ENCODE peak calls at places on chromosomes 6 and 20, in six cellular contexts. O is effector memory CD4-positive, alpha-beta T cell; N is NB4; Q is neural progenitor cell; L is GM04504; P is psoas muscle. S is an unnamed sample.

GRCh38 chr6:14452567-14453527 is 335.3 kb downstream of the CD83 start:
- DNase-seq in P (no peak), L (no peak), O (no peak), Q (no peak), N (peak; percentile 99), S (no peak)

GRCh38 chr6:143773503-143773902 is 69.6 kb upstream of the LTV1 start:
- DNase-seq in N (no peak), L (no peak), P (no peak), Q (no peak), O (no peak), S (no peak)

GRCh38 chr6:163197839-163198238 is 216.7 kb upstream of the QKI start:
- DNase-seq in O (no peak), Q (no peak), N (no peak), L (no peak), P (no peak), S (no peak)

GRCh38 chr6:27133281-27134227 is 113.9 kb upstream of the PRSS16 start:
- DNase-seq in O (peak; percentile 48), L (no peak), Q (peak; percentile 83), N (peak; percentile 92), P (peak; percentile 55), S (no peak)

GRCh38 chr20:38143646-38144554 is 21.2 kb downstream of the TGM2 start:
- DNase-seq in O (no peak), P (peak; percentile 47), L (peak; percentile 51), N (peak; percentile 81), Q (no peak), S (no peak)

GRCh38 chr6:90715093-90715655 is 128.3 kb upstream of the MAP3K7 start:
- DNase-seq in Q (no peak), P (no peak), N (no peak), O (no peak), L (no peak), S (no peak)

GRCh38 chr6:108294297-108294786 is 512 bp upstream of the AFG1L start:
- DNase-seq in L (no peak), O (no peak), P (no peak), N (no peak), Q (no peak), S (no peak)

GRCh38 chr6:163806761-163807499 is 392.4 kb downstream of the QKI start:
- DNase-seq in L (no peak), Q (no peak), P (no peak), O (no peak), N (no peak), S (no peak)

GRCh38 chr6:54003316-54003715 is 107.9 kb upstream of the MLIP start:
- DNase-seq in L (no peak), O (no peak), N (no peak), Q (no peak), P (no peak), S (no peak)

GRCh38 chr6:151291145-151292055 is 51.6 kb downstream of the AKAP12 start:
- DNase-seq in Q (peak; percentile 48), N (no peak), O (no peak), L (no peak), P (peak; percentile 30), S (no peak)

GRCh38 chr6:44442833-44443444 is 55.4 kb downstream of the CDC5L start:
- DNase-seq in P (no peak), Q (no peak), N (no peak), O (no peak), L (no peak), S (no peak)

GRCh38 chr20:62120990-62121775 is 1.1 kb upstream of the LSM14B start:
- DNase-seq in N (no peak), L (no peak), Q (peak; percentile 18), P (no peak), O (no peak), S (no peak)

GRCh38 chr6:120378582-120379220 is 955.6 kb downstream of the TBC1D32 start:
- DNase-seq in O (no peak), L (no peak), P (no peak), N (peak; percentile 58), Q (peak; percentile 63), S (no peak)

GRCh38 chr6:155038104-155038503 is 43.0 kb downstream of the TIAM2 start:
- DNase-seq in N (no peak), L (no peak), O (no peak), P (no peak), Q (no peak), S (no peak)

GRCh38 chr6:57305754-57306153 is 11.7 kb upstream of the PRIM2 start:
- DNase-seq in O (no peak), P (no peak), N (no peak), L (peak; percentile 67), Q (no peak), S (no peak)

GRCh38 chr20:11302436-11302835 is 615.3 kb upstream of the BTBD3 start:
- DNase-seq in P (no peak), L (peak; percentile 18), Q (no peak), O (no peak), N (no peak), S (no peak)

GRCh38 chr6:119156742-119157494 is 78.5 kb upstream of the FAM184A start:
- DNase-seq in P (no peak), N (no peak), L (no peak), Q (no peak), O (no peak), S (no peak)

GRCh38 chr20:6269163-6269873 is 146.5 kb upstream of the FERMT1 start:
- DNase-seq in O (no peak), N (peak; percentile 37), L (no peak), Q (no peak), P (no peak), S (no peak)

GRCh38 chr20:19260412-19261090 is 48.1 kb downstream of the SLC24A3 start:
- DNase-seq in L (no peak), N (peak; percentile 56), Q (no peak), O (no peak), P (no peak), S (no peak)

GRCh38 chr6:19841181-19841580 is 4.0 kb downstream of the ID4 start:
- DNase-seq in P (no peak), N (no peak), L (no peak), O (no peak), Q (no peak), S (no peak)

GRCh38 chr6:160634706-160635105 is 29.4 kb downstream of the LPA start:
- DNase-seq in L (no peak), P (no peak), N (no peak), Q (no peak), O (no peak), S (no peak)

GRCh38 chr20:6583134-6583738 is 184.2 kb upstream of the BMP2 start:
- DNase-seq in P (peak; percentile 31), O (no peak), L (peak; percentile 35), N (peak; percentile 92), Q (peak; percentile 75), S (peak; percentile 8)

GRCh38 chr20:20358801-20359200 is 9.1 kb upstream of the INSM1 start:
- DNase-seq in Q (no peak), L (no peak), P (no peak), N (no peak), O (no peak), S (no peak)

GRCh38 chr6:44266347-44266746 is 996 bp upstream of the NFKBIE start:
- DNase-seq in Q (no peak), P (no peak), L (no peak), O (no peak), N (no peak), S (no peak)

GRCh38 chr20:64253443-64253842 is 2.1 kb upstream of the PCMTD2 start:
- DNase-seq in L (no peak), P (no peak), O (no peak), Q (no peak), N (no peak), S (no peak)

GRCh38 chr20:3165473-3166337 is 6.0 kb upstream of the FASTKD5 start:
- DNase-seq in L (no peak), P (peak; percentile 57), O (no peak), N (no peak), Q (no peak), S (no peak)

GRCh38 chr20:13342469-13343242 is 121.6 kb downstream of the ISM1 start:
- DNase-seq in O (no peak), L (peak; percentile 64), N (no peak), P (no peak), Q (no peak), S (no peak)

GRCh38 chr20:57065646-57066045 is 200.8 kb downstream of the BMP7 start:
- DNase-seq in P (no peak), Q (peak; percentile 39), N (no peak), O (no peak), L (no peak), S (no peak)

GRCh38 chr6:139533573-139534471 is 159.4 kb upstream of the CITED2 start:
- DNase-seq in O (no peak), P (no peak), L (no peak), N (no peak), Q (no peak), S (no peak)

S was measured in D721Med.